ENCODE peak calls at places on chromosomes 6 and 20, in five cellular contexts. A is neural progenitor cell, N is sigmoid colon, V is adrenal gland, Z is H1. D is an unnamed sample.
A peak's percentile ranks its signal among the peaks of the same experiment; 100 is the strongest.

GRCh38 chr6:63464060-63464459 is 108.2 kb upstream of the LOC128125822 start:
- DNase-seq in V (no peak), Z (no peak), A (no peak), N (no peak), D (no peak)

GRCh38 chr6:136696238-136696637 is 96.0 kb downstream of the MAP3K5 start:
- DNase-seq in V (peak; percentile 79), N (no peak), A (no peak), Z (no peak), D (peak; percentile 62)

GRCh38 chr20:45088247-45088646 is 12.7 kb downstream of the KCNS1 start:
- DNase-seq in V (no peak), Z (no peak), A (no peak), N (no peak), D (no peak)

GRCh38 chr20:17663040-17663399 is 19.0 kb downstream of the RRBP1 start:
- DNase-seq in Z (no peak), A (no peak), N (peak; percentile 53), V (no peak), D (no peak)

GRCh38 chr6:26414281-26414680 is 12.2 kb downstream of the BTN3A1 start:
- DNase-seq in N (no peak), V (no peak), Z (no peak), A (no peak), D (no peak)

GRCh38 chr6:16206595-16207037 is 31.8 kb upstream of the GMPR start:
- DNase-seq in Z (no peak), V (peak; percentile 70), N (no peak), A (peak; percentile 67), D (peak; percentile 64)

GRCh38 chr6:46072866-46073265 is 56.9 kb upstream of the ENPP4 start:
- DNase-seq in A (no peak), V (no peak), Z (no peak), N (no peak), D (no peak)

GRCh38 chr6:13711726-13712484 is at the start of gene RANBP9:
- DNase-seq in Z (peak; percentile 71), N (peak; percentile 96), A (peak; percentile 94), V (peak; percentile 85), D (peak; percentile 82)

GRCh38 chr6:112337209-112337638 is 9.9 kb upstream of the RFPL4B start:
- DNase-seq in Z (peak; percentile 23), A (peak; percentile 88), N (peak; percentile 80), V (peak; percentile 55), D (peak; percentile 35)

GRCh38 chr20:32019156-32019510 is 8.9 kb downstream of the CCM2L start:
- DNase-seq in V (no peak), N (no peak), Z (no peak), A (peak; percentile 82), D (no peak)
- TF ChIP-seq CTCF in V (no peak), N (no peak), Z (peak; percentile 40), A (peak; percentile 27), D (no peak)

DNA sequence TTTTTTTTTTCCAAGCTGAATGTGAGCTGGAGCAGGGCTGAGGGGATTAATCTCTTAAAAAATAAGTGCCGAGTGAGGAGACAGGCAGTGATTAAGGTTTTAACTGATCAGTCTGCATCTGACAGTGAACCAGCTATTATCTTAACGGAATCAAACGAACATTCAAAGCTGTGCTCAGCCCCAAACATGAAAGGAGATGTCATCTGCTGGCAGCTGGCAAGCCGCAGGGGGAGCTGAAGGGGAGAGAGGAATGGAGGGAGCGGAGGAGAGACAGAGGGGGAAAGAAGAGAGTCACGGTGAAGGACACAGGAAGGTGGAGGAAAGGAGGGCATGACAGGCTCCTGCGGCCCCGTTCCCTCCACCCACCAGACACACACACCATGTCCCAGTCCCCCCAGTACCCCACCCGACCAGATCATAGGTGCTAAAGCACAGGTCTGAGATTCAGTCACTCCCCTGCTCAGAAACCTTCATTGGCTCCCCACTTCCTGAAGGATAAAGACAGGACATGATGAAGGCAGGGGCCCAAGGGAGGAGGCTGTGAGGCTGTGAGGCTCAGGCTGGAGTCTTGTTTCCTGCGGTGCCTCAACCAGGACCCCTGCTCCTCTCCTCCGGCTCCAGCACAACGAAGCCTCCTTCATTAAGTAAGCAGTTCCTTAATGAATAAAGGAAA is 80.9 kb downstream of the NCR2 start:
- DNase-seq in Z (no peak), V (no peak), N (no peak), A (no peak), D (no peak)
- TF ChIP-seq CTCF in Z (no peak), V (no peak), N (no peak), A (no peak), D (no peak)

GRCh38 chr20:10077886-10078285 is 43.1 kb downstream of the ANKEF1 start:
- DNase-seq in V (no peak), Z (no peak), A (no peak), N (no peak), D (no peak)

GRCh38 chr20:10075606-10076005 is 40.8 kb downstream of the ANKEF1 start:
- DNase-seq in Z (no peak), V (no peak), N (no peak), A (no peak), D (no peak)

GRCh38 chr20:10078403-10078802 is 43.6 kb downstream of the ANKEF1 start:
- DNase-seq in Z (no peak), A (no peak), N (no peak), V (no peak), D (no peak)

GRCh38 chr20:10076126-10077080 is 41.6 kb downstream of the ANKEF1 start:
- DNase-seq in Z (no peak), V (no peak), A (no peak), N (no peak), D (peak; percentile 8)

DNA sequence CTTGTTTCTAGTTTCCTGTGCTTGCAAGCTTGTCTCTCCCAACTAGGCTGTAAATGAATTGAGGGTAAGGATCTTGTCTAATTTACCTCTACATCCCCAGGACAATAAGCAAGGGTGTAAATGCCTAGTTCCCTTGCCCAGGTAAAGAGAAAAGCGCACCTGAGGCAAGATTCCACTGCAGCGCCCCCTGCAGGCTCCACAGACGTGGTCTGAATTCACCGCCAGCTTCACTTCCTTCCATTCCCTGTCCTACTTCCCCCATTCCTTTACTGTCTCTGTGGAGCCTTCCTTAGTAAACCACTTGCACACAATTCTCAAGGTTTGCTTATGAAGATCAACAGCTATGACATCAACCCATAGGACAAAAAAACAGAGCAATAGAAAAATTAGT is 42.3 kb downstream of the ANKEF1 start:
- DNase-seq in V (no peak), N (no peak), Z (no peak), A (peak; percentile 36), D (no peak)
- TF ChIP-seq CTCF in V (no peak), N (no peak), Z (peak; percentile 84), A (peak; percentile 70), D (no peak)

GRCh38 chr20:49785851-49786174 is 26.8 kb upstream of the SLC9A8 start:
- DNase-seq in N (no peak), A (no peak), V (no peak), Z (no peak), D (no peak)

GRCh38 chr20:49785149-49785850 is 27.3 kb upstream of the SLC9A8 start:
- DNase-seq in V (no peak), Z (no peak), N (no peak), A (no peak), D (no peak)

GRCh38 chr20:49787371-49788357 is 25.0 kb upstream of the SLC9A8 start:
- DNase-seq in Z (no peak), V (no peak), N (no peak), A (no peak), D (no peak)

GRCh38 chr20:49786226-49786625 is 26.4 kb upstream of the SLC9A8 start:
- DNase-seq in Z (no peak), A (no peak), N (no peak), V (no peak), D (no peak)

GRCh38 chr20:49786671-49787370 is 25.8 kb upstream of the SLC9A8 start:
- DNase-seq in V (no peak), A (no peak), Z (no peak), N (no peak), D (no peak)
- TF ChIP-seq CTCF in V (peak; percentile 35), A (peak; percentile 11), Z (peak; percentile 39), N (no peak), D (no peak)

GRCh38 chr20:59940129-59940955 is at the start of the genes FAM217B and PPP1R3D:
- DNase-seq in Z (peak; percentile 90), V (peak; percentile 99), N (peak; percentile 100), A (peak; percentile 91), D (peak; percentile 100)
- TF ChIP-seq CTCF in Z (no peak), V (no peak), N (no peak), A (peak; percentile 18), D (peak; percentile 16)

DNA sequence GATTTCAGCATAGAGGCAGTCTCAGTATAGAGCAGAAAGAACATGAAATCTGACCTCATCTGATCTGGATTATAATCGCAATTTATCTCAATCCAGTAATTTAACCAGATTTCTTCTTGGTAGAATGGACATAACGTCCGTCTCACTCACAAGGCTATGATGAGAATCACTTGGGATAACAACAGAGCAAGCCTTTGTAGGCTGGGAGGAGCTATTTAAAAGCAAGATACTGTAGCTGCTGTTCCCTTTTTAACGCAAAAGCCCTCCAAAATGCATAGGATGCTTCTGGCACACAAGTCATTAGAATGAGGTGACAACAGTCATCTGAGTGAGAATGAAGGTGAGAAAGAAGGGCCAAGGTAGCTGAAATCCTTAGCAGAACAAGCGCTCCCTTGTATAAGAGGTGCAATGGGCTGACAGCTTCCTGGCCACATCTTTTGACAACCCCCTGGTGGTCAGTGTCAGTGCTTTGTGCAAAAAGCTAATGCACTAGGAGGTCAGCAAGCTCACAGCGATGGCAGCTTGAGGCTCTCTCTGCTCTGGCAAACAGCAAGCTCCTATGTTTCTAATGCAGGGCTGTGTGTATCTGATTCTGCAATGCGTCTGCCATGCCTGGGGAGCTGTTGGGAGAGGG is 16.4 kb downstream of the METTL24 start:
- DNase-seq in N (no peak), V (no peak), A (peak; percentile 76), Z (no peak), D (no peak)
- TF ChIP-seq CTCF in N (no peak), V (peak; percentile 23), A (peak; percentile 67), Z (peak; percentile 86), D (no peak)

D was measured in prostate gland.